ENCODE peak calls at places on chromosomes 6 and 20, in nine cellular contexts. G is T-helper 2 cell; P is stimulated activated CD4-positive, alpha-beta T cell treated with anti-CD3 and anti-CD28 coated beads, Interleukin-4, amount 100 ng/mL, for 48 hours; Q is NCI-H524 treated with DMSO at 0.1 percent for 48 hours; O is hepatocyte; A is activated T-helper 9 cell treated with anti-CD3 and anti-CD28 coated beads, Interleukin-2, amount 50 U/mL, for 16 hours; C is pons; Z is AG08396; N is sigmoid colon. T is an unnamed sample.
A peak's percentile ranks its signal among the peaks of the same experiment; 100 is the strongest.

GRCh38 chr6:157488635-157489226 is 107.7 kb downstream of the ZDHHC14 start:
- DNase-seq in G (no peak), P (no peak), Q (no peak), O (no peak), A (no peak), C (no peak), Z (no peak), N (no peak), T (no peak)

GRCh38 chr6:47917202-47917601 is 135.4 kb downstream of the OPN5 start:
- DNase-seq in G (no peak), P (no peak), Q (no peak), O (no peak), A (no peak), C (no peak), Z (no peak), N (no peak), T (no peak)

GRCh38 chr6:79864001-79864400 is 83.4 kb downstream of the ELOVL4 start:
- DNase-seq in G (no peak), P (no peak), Q (no peak), O (no peak), A (no peak), C (no peak), Z (no peak), N (no peak), T (no peak)

GRCh38 chr6:22800451-22800850 is 231.1 kb downstream of the HDGFL1 start:
- DNase-seq in G (no peak), P (no peak), Q (no peak), O (no peak), A (no peak), C (no peak), Z (no peak), N (no peak), T (no peak)

GRCh38 chr6:13677878-13678254 is 33.8 kb downstream of the RANBP9 start:
- DNase-seq in G (no peak), P (no peak), Q (no peak), O (peak; percentile 14), A (no peak), C (no peak), Z (no peak), N (no peak), T (no peak)

GRCh38 chr6:159761135-159761872 is 541 bp upstream of the ACAT2 start:
- DNase-seq in G (no peak), P (peak; percentile 9), Q (no peak), O (peak; percentile 49), A (peak; percentile 2), C (peak; percentile 14), Z (no peak), N (peak; percentile 75), T (no peak)

GRCh38 chr6:149867876-149868640 is 3.9 kb upstream of the LRP11 start:
- DNase-seq in G (no peak), P (no peak), Q (no peak), O (no peak), A (no peak), C (no peak), Z (peak; percentile 43), N (no peak), T (no peak)

GRCh38 chr6:66717786-66718185 is 1010.8 kb upstream of the EYS start:
- DNase-seq in G (no peak), P (no peak), Q (no peak), O (no peak), A (no peak), C (no peak), Z (no peak), N (no peak), T (no peak)

GRCh38 chr6:36428911-36429310 is 13.7 kb downstream of the PXT1 start:
- DNase-seq in G (no peak), P (no peak), Q (no peak), O (no peak), A (no peak), C (no peak), Z (no peak), N (no peak), T (no peak)

GRCh38 chr6:143555071-143555492 is 43.6 kb upstream of the FUCA2 start:
- DNase-seq in G (peak; percentile 60), P (no peak), Q (no peak), O (no peak), A (no peak), C (no peak), Z (no peak), N (no peak), T (no peak)

GRCh38 chr6:159163901-159164370 is 5.3 kb upstream of the FNDC1 start:
- DNase-seq in G (no peak), P (no peak), Q (no peak), O (peak; percentile 37), A (no peak), C (no peak), Z (no peak), N (no peak), T (no peak)

GRCh38 chr20:9514461-9515210 is at the start of gene LAMP5:
- DNase-seq in G (peak; percentile 13), P (no peak), Q (peak; percentile 23), O (peak; percentile 62), A (no peak), C (no peak), Z (peak; percentile 65), N (no peak), T (no peak)

GRCh38 chr6:53302678-53303360 is 45.9 kb downstream of the ELOVL5 start:
- DNase-seq in G (peak; percentile 72), P (no peak), Q (no peak), O (no peak), A (no peak), C (no peak), Z (peak; percentile 60), N (no peak), T (no peak)